ENCODE peak calls at places on chromosomes 4 and X, in five cellular contexts. One of them, this sample, is unnamed.

GRCh38 chrX:41265615-41266014 is 68.3 kb upstream of the DDX3X start:
- DNase-seq in upper lobe of right lung: no peak
- DNase-seq in naive thymus-derived CD4-positive, alpha-beta T cell: peak; percentile 62
- DNase-seq in CD8-positive, alpha-beta memory T cell: peak; percentile 60
- DNase-seq in mesenchymal stem cell: no peak
- DNase-seq in this sample: no peak

GRCh38 chrX:131728295-131729145 is 184.6 kb downstream of the OR13H1 start:
- DNase-seq in naive thymus-derived CD4-positive, alpha-beta T cell: peak; percentile 91
- DNase-seq in upper lobe of right lung: no peak
- DNase-seq in CD8-positive, alpha-beta memory T cell: no peak
- DNase-seq in mesenchymal stem cell: no peak
- DNase-seq in this sample: no peak

GRCh38 chrX:154727418-154728323 is 23.2 kb downstream of the GAB3 start:
- DNase-seq in naive thymus-derived CD4-positive, alpha-beta T cell: no peak
- DNase-seq in upper lobe of right lung: no peak
- DNase-seq in CD8-positive, alpha-beta memory T cell: no peak
- DNase-seq in mesenchymal stem cell: peak; percentile 61
- DNase-seq in this sample: peak; percentile 38

GRCh38 chr4:35300996-35301774 is 943.1 kb downstream of the ARAP2 start:
- DNase-seq in naive thymus-derived CD4-positive, alpha-beta T cell: no peak
- DNase-seq in CD8-positive, alpha-beta memory T cell: no peak
- DNase-seq in mesenchymal stem cell: no peak
- DNase-seq in upper lobe of right lung: no peak
- DNase-seq in this sample: no peak

GRCh38 chr4:128720270-128720669 is 89.2 kb upstream of the JADE1 start:
- DNase-seq in upper lobe of right lung: no peak
- DNase-seq in mesenchymal stem cell: no peak
- DNase-seq in CD8-positive, alpha-beta memory T cell: no peak
- DNase-seq in naive thymus-derived CD4-positive, alpha-beta T cell: no peak
- DNase-seq in this sample: no peak

GRCh38 chr4:177706916-177707315 is 264.7 kb upstream of the AGA start:
- DNase-seq in upper lobe of right lung: no peak
- DNase-seq in naive thymus-derived CD4-positive, alpha-beta T cell: no peak
- DNase-seq in CD8-positive, alpha-beta memory T cell: no peak
- DNase-seq in mesenchymal stem cell: no peak
- DNase-seq in this sample: no peak

GRCh38 chr4:87038837-87039715 is 104.3 kb downstream of the AFF1 start:
- DNase-seq in CD8-positive, alpha-beta memory T cell: no peak
- DNase-seq in mesenchymal stem cell: peak; percentile 95
- DNase-seq in naive thymus-derived CD4-positive, alpha-beta T cell: no peak
- DNase-seq in upper lobe of right lung: no peak
- DNase-seq in this sample: peak; percentile 77

GRCh38 chrX:11398785-11399184 is 105.6 kb downstream of the AMELX start:
- DNase-seq in mesenchymal stem cell: no peak
- DNase-seq in upper lobe of right lung: no peak
- DNase-seq in CD8-positive, alpha-beta memory T cell: no peak
- DNase-seq in naive thymus-derived CD4-positive, alpha-beta T cell: no peak
- DNase-seq in this sample: no peak

GRCh38 chr4:76689079-76689817 is 208.7 kb downstream of the SOWAHB start:
- DNase-seq in CD8-positive, alpha-beta memory T cell: no peak
- DNase-seq in naive thymus-derived CD4-positive, alpha-beta T cell: no peak
- DNase-seq in upper lobe of right lung: peak; percentile 75
- DNase-seq in mesenchymal stem cell: peak; percentile 47
- DNase-seq in this sample: peak; percentile 55

GRCh38 chr4:57491388-57491787 is 381.2 kb upstream of the IGFBP7 start:
- DNase-seq in naive thymus-derived CD4-positive, alpha-beta T cell: no peak
- DNase-seq in mesenchymal stem cell: no peak
- DNase-seq in upper lobe of right lung: no peak
- DNase-seq in CD8-positive, alpha-beta memory T cell: no peak
- DNase-seq in this sample: no peak

GRCh38 chrX:12447448-12448154 is 309.3 kb downstream of the FRMPD4 start:
- DNase-seq in upper lobe of right lung: no peak
- DNase-seq in mesenchymal stem cell: peak; percentile 84
- DNase-seq in CD8-positive, alpha-beta memory T cell: no peak
- DNase-seq in naive thymus-derived CD4-positive, alpha-beta T cell: no peak
- DNase-seq in this sample: peak; percentile 30

GRCh38 chrX:20139966-20140365 is 1.7 kb downstream of the EIF1AX start:
- DNase-seq in CD8-positive, alpha-beta memory T cell: no peak
- DNase-seq in mesenchymal stem cell: peak; percentile 33
- DNase-seq in upper lobe of right lung: no peak
- DNase-seq in naive thymus-derived CD4-positive, alpha-beta T cell: no peak
- DNase-seq in this sample: no peak

GRCh38 chr4:39587881-39588280 is 50.8 kb downstream of the SMIM14 start:
- DNase-seq in naive thymus-derived CD4-positive, alpha-beta T cell: no peak
- DNase-seq in upper lobe of right lung: no peak
- DNase-seq in CD8-positive, alpha-beta memory T cell: no peak
- DNase-seq in mesenchymal stem cell: peak; percentile 69
- DNase-seq in this sample: no peak

GRCh38 chr4:148737071-148737470 is 294.9 kb upstream of the NR3C2 start:
- DNase-seq in upper lobe of right lung: no peak
- DNase-seq in CD8-positive, alpha-beta memory T cell: no peak
- DNase-seq in naive thymus-derived CD4-positive, alpha-beta T cell: no peak
- DNase-seq in mesenchymal stem cell: no peak
- DNase-seq in this sample: no peak

GRCh38 chr4:152900395-152900794 is 35.7 kb upstream of the FHDC1 start:
- DNase-seq in mesenchymal stem cell: no peak
- DNase-seq in naive thymus-derived CD4-positive, alpha-beta T cell: no peak
- DNase-seq in upper lobe of right lung: no peak
- DNase-seq in CD8-positive, alpha-beta memory T cell: no peak
- DNase-seq in this sample: no peak

GRCh38 chrX:102934624-102935023 is 2.4 kb upstream of the RAB40AL start:
- DNase-seq in naive thymus-derived CD4-positive, alpha-beta T cell: peak; percentile 21
- DNase-seq in mesenchymal stem cell: peak; percentile 26
- DNase-seq in CD8-positive, alpha-beta memory T cell: no peak
- DNase-seq in upper lobe of right lung: no peak
- DNase-seq in this sample: no peak

GRCh38 chr4:142976482-142976881 is 130.4 kb upstream of the INPP4B start:
- DNase-seq in naive thymus-derived CD4-positive, alpha-beta T cell: no peak
- DNase-seq in upper lobe of right lung: no peak
- DNase-seq in CD8-positive, alpha-beta memory T cell: no peak
- DNase-seq in mesenchymal stem cell: no peak
- DNase-seq in this sample: no peak

GRCh38 chr4:8745828-8746225 is 125.8 kb downstream of the HMX1 start:
- DNase-seq in CD8-positive, alpha-beta memory T cell: peak; percentile 1
- DNase-seq in mesenchymal stem cell: no peak
- DNase-seq in upper lobe of right lung: peak; percentile 32
- DNase-seq in naive thymus-derived CD4-positive, alpha-beta T cell: no peak
- DNase-seq in this sample: no peak

GRCh38 chr4:24657768-24658617 is 73.6 kb upstream of the DHX15 start:
- DNase-seq in naive thymus-derived CD4-positive, alpha-beta T cell: no peak
- DNase-seq in CD8-positive, alpha-beta memory T cell: no peak
- DNase-seq in mesenchymal stem cell: peak; percentile 57
- DNase-seq in upper lobe of right lung: no peak
- DNase-seq in this sample: peak; percentile 73

GRCh38 chr4:162700815-162701361 is 465.8 kb downstream of the NAF1 start:
- DNase-seq in upper lobe of right lung: no peak
- DNase-seq in naive thymus-derived CD4-positive, alpha-beta T cell: no peak
- DNase-seq in CD8-positive, alpha-beta memory T cell: no peak
- DNase-seq in mesenchymal stem cell: no peak
- DNase-seq in this sample: no peak

GRCh38 chr4:169774466-169775445 is 17.0 kb upstream of the HPF1 start:
- DNase-seq in naive thymus-derived CD4-positive, alpha-beta T cell: peak; percentile 16
- DNase-seq in mesenchymal stem cell: no peak
- DNase-seq in upper lobe of right lung: no peak
- DNase-seq in CD8-positive, alpha-beta memory T cell: peak; percentile 51
- DNase-seq in this sample: no peak

GRCh38 chr4:86011117-86011516 is 348.7 kb downstream of the MAPK10 start:
- DNase-seq in mesenchymal stem cell: peak; percentile 20
- DNase-seq in naive thymus-derived CD4-positive, alpha-beta T cell: no peak
- DNase-seq in CD8-positive, alpha-beta memory T cell: no peak
- DNase-seq in upper lobe of right lung: no peak
- DNase-seq in this sample: no peak

GRCh38 chrX:46792826-46793195 is 33.9 kb upstream of the SLC9A7 start:
- DNase-seq in CD8-positive, alpha-beta memory T cell: no peak
- DNase-seq in mesenchymal stem cell: no peak
- DNase-seq in naive thymus-derived CD4-positive, alpha-beta T cell: no peak
- DNase-seq in upper lobe of right lung: no peak
- DNase-seq in this sample: no peak

GRCh38 chr4:116925900-116926457 is 159.4 kb downstream of the TRAM1L1 start:
- DNase-seq in mesenchymal stem cell: peak; percentile 29
- DNase-seq in CD8-positive, alpha-beta memory T cell: no peak
- DNase-seq in upper lobe of right lung: peak; percentile 67
- DNase-seq in naive thymus-derived CD4-positive, alpha-beta T cell: no peak
- DNase-seq in this sample: peak; percentile 26

GRCh38 chr4:23736466-23736865 is 153.4 kb downstream of the PPARGC1A start:
- DNase-seq in CD8-positive, alpha-beta memory T cell: no peak
- DNase-seq in naive thymus-derived CD4-positive, alpha-beta T cell: no peak
- DNase-seq in mesenchymal stem cell: no peak
- DNase-seq in upper lobe of right lung: no peak
- DNase-seq in this sample: no peak

GRCh38 chr4:164116286-164116685 is 621.8 kb downstream of the TMA16 start:
- DNase-seq in mesenchymal stem cell: no peak
- DNase-seq in naive thymus-derived CD4-positive, alpha-beta T cell: no peak
- DNase-seq in CD8-positive, alpha-beta memory T cell: no peak
- DNase-seq in upper lobe of right lung: no peak
- DNase-seq in this sample: no peak

DNA sequence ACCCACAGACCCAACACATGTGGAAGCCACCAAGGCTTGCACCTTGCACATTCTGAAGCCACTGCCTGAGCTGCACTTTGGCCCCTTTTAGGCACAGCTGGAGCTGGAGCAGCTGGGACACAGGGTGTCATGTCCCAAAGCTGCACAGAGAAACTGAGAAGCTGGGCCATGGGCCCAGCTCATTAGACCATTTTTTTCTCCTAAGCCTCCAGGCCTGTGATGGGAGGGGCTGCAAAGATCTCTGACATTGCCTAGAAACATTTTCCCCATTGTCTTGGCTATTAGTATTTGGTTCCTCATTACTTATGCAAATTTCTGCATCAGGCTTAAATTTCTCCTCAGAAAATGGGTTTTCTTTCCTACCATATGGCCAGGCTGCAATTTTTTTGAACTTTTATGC is 447.4 kb upstream of the HS3ST1 start:
- DNase-seq in upper lobe of right lung: no peak
- DNase-seq in mesenchymal stem cell: no peak
- DNase-seq in naive thymus-derived CD4-positive, alpha-beta T cell: no peak
- DNase-seq in CD8-positive, alpha-beta memory T cell: no peak
- DNase-seq in this sample: no peak
- H3K9me3 ChIP-seq in upper lobe of right lung: no peaks in the 10 kb centered on the region
- H3K9me3 ChIP-seq in mesenchymal stem cell: peaks cover 4% of the 10 kb centered on the region
- H3K9me3 ChIP-seq in naive thymus-derived CD4-positive, alpha-beta T cell: peaks cover 6% of the 10 kb centered on the region
- H3K9me3 ChIP-seq in CD8-positive, alpha-beta memory T cell: no peaks in the 10 kb centered on the region
- H3K9me3 ChIP-seq in this sample: no peaks in the 10 kb centered on the region

DNA sequence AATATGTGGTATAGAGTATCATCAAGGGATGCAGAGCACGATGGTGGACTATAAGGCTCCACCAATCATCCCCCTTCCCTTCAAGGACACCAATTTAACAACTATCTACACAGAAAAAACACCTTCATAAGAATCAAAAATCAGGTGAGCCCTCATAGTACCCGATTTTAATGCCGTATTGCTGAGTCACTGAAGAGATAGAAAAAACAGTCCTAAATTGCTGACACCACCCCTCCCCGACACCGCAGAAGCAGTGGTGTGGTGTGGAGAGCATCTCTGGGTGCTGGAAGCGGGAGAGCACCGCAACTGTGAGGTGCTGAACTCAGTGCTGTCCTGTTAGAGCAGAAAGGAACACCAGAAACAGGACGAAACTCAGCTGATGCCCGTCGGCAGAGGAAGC is 49.3 kb downstream of the ABCB7 start:
- DNase-seq in mesenchymal stem cell: no peak
- DNase-seq in upper lobe of right lung: no peak
- DNase-seq in naive thymus-derived CD4-positive, alpha-beta T cell: no peak
- DNase-seq in CD8-positive, alpha-beta memory T cell: no peak
- DNase-seq in this sample: no peak
- H3K9me3 ChIP-seq in mesenchymal stem cell: no peaks in the 10 kb centered on the region
- H3K9me3 ChIP-seq in upper lobe of right lung: no peaks in the 10 kb centered on the region
- H3K9me3 ChIP-seq in naive thymus-derived CD4-positive, alpha-beta T cell: no peaks in the 10 kb centered on the region
- H3K9me3 ChIP-seq in CD8-positive, alpha-beta memory T cell: no peaks in the 10 kb centered on the region
- H3K9me3 ChIP-seq in this sample: no peaks in the 10 kb centered on the region

GRCh38 chr4:110618091-110619000 is 4.5 kb downstream of the PITX2 start:
- DNase-seq in mesenchymal stem cell: peak; percentile 92
- DNase-seq in upper lobe of right lung: no peak
- DNase-seq in naive thymus-derived CD4-positive, alpha-beta T cell: no peak
- DNase-seq in CD8-positive, alpha-beta memory T cell: no peak
- DNase-seq in this sample: peak; percentile 52

GRCh38 chr4:110616162-110617062 is 6.5 kb downstream of the PITX2 start:
- DNase-seq in CD8-positive, alpha-beta memory T cell: no peak
- DNase-seq in upper lobe of right lung: no peak
- DNase-seq in mesenchymal stem cell: peak; percentile 45
- DNase-seq in naive thymus-derived CD4-positive, alpha-beta T cell: no peak
- DNase-seq in this sample: no peak

GRCh38 chr4:110619001-110619350 is 3.9 kb downstream of the PITX2 start:
- DNase-seq in upper lobe of right lung: no peak
- DNase-seq in CD8-positive, alpha-beta memory T cell: no peak
- DNase-seq in mesenchymal stem cell: no peak
- DNase-seq in naive thymus-derived CD4-positive, alpha-beta T cell: no peak
- DNase-seq in this sample: no peak

GRCh38 chr4:110615366-110616161 is 7.3 kb downstream of the PITX2 start:
- DNase-seq in mesenchymal stem cell: peak; percentile 68
- DNase-seq in CD8-positive, alpha-beta memory T cell: no peak
- DNase-seq in naive thymus-derived CD4-positive, alpha-beta T cell: no peak
- DNase-seq in upper lobe of right lung: no peak
- DNase-seq in this sample: no peak

GRCh38 chr4:110617095-110617494 is 5.8 kb downstream of the PITX2 start:
- DNase-seq in CD8-positive, alpha-beta memory T cell: no peak
- DNase-seq in upper lobe of right lung: no peak
- DNase-seq in naive thymus-derived CD4-positive, alpha-beta T cell: no peak
- DNase-seq in mesenchymal stem cell: peak; percentile 37
- DNase-seq in this sample: no peak
- H3K9me3 ChIP-seq in CD8-positive, alpha-beta memory T cell: no peaks in the 10 kb centered on the region
- H3K9me3 ChIP-seq in upper lobe of right lung: no peaks in the 10 kb centered on the region
- H3K9me3 ChIP-seq in naive thymus-derived CD4-positive, alpha-beta T cell: peaks cover 17% of the 10 kb centered on the region
- H3K9me3 ChIP-seq in mesenchymal stem cell: no peaks in the 10 kb centered on the region
- H3K9me3 ChIP-seq in this sample: no peaks in the 10 kb centered on the region

DNA sequence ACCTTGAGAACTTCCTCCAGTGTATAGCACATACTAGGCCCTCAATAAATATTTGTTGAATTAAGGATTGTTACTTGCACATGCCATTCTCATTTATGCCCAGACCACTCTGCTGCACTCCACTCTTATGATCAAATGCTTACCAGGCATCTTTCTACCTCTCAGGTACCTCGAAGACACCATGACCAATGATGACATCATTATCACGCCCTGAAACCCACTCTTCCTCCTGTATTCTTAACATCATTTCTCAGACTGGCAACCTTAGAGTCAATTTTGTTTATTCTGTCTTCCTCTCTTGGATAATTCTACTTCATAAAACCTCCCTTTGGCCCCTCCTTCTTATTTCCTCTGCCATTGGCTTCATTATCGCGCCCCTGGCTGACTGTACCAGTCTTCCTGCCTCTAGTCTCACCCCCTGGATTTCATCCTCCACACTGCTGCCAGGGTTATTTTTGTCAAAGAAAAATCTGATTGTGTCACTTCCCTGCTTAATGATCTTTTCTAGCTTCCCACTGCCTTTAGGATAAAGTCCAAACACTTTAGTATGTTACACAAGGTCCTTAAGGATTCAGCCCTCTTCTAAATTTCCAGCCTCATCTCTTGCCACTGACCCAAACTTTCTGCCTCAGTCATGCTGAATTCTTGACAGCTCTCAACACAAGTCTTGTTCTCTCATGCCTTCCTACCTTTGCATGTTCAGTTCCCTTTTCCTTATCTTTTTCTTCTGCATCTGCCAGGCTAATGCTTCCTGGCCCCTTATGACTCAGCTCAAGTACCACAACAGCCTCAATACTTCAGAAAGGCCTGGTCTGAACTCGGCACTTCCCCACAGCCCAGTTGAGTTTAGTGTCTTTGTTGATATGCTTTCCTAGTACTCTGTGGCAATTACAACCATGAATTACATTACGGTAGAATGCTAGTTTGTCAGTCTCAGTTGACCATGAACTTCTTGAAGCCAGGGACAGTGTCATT is 45.8 kb downstream of the HDAC8 start:
- DNase-seq in mesenchymal stem cell: peak; percentile 70
- DNase-seq in CD8-positive, alpha-beta memory T cell: no peak
- DNase-seq in upper lobe of right lung: no peak
- DNase-seq in naive thymus-derived CD4-positive, alpha-beta T cell: no peak
- DNase-seq in this sample: no peak
- H3K9me3 ChIP-seq in mesenchymal stem cell: no peaks in the 10 kb centered on the region
- H3K9me3 ChIP-seq in CD8-positive, alpha-beta memory T cell: no peaks in the 10 kb centered on the region
- H3K9me3 ChIP-seq in upper lobe of right lung: no peaks in the 10 kb centered on the region
- H3K9me3 ChIP-seq in naive thymus-derived CD4-positive, alpha-beta T cell: no peaks in the 10 kb centered on the region
- H3K9me3 ChIP-seq in this sample: no peaks in the 10 kb centered on the region

This sample was measured in RWPE2.